ENCODE peak calls at places on chromosomes 11 and 22, in six cellular contexts. S is WTC11, A is astrocyte of the spinal cord, E is endothelial cell, B is GM12865, R is BE2C. H is an unnamed sample.

GRCh38 chr11:36095716-36096115 is 151.9 kb downstream of the LDLRAD3 start:
- DNase-seq in S (no peak), A (peak; percentile 28), E (no peak), B (no peak), R (no peak), H (no peak)

GRCh38 chr11:131924446-131925240 is 554.2 kb downstream of the NTM start:
- DNase-seq in S (no peak), A (peak; percentile 76), E (no peak), B (peak; percentile 28), R (no peak), H (peak; percentile 40)

GRCh38 chr11:69744435-69744834 is 30.7 kb downstream of the FGF4 start:
- DNase-seq in S (no peak), A (peak; percentile 71), E (peak; percentile 31), B (no peak), R (no peak), H (peak; percentile 46)

GRCh38 chr11:66168289-66168688 is 98.2 kb downstream of the PACS1 start:
- DNase-seq in S (no peak), A (no peak), E (no peak), B (no peak), R (no peak), H (no peak)

GRCh38 chr22:19061471-19062138 is 60.6 kb downstream of the DGCR2 start:
- DNase-seq in S (no peak), A (no peak), E (no peak), B (no peak), R (no peak), H (no peak)

GRCh38 chr22:37502342-37503182 is 16.4 kb upstream of the MFNG start:
- DNase-seq in S (no peak), A (no peak), E (no peak), B (no peak), R (no peak), H (no peak)

GRCh38 chr11:59158206-59159068 is 13.5 kb upstream of the DTX4 start:
- DNase-seq in S (peak; percentile 54), A (peak; percentile 77), E (peak; percentile 61), B (peak; percentile 86), R (no peak), H (peak; percentile 84)

GRCh38 chr11:110148775-110149744 is 55.9 kb downstream of the ZC3H12C start:
- DNase-seq in S (no peak), A (peak; percentile 61), E (no peak), B (peak; percentile 9), R (no peak), H (peak; percentile 63)

GRCh38 chr11:111514216-111515031 is at the start of gene HOATZ:
- DNase-seq in S (peak; percentile 75), A (peak; percentile 33), E (peak; percentile 36), B (peak; percentile 40), R (peak; percentile 42), H (peak; percentile 49)

GRCh38 chr11:2443406-2443805 is 908 bp downstream of the TRPM5 start:
- DNase-seq in S (no peak), A (no peak), E (no peak), B (no peak), R (no peak), H (no peak)

GRCh38 chr11:43035011-43035564 is 276.7 kb upstream of the API5 start:
- DNase-seq in S (no peak), A (no peak), E (peak; percentile 4), B (no peak), R (no peak), H (no peak)

GRCh38 chr11:77186302-77186701 is 58.3 kb downstream of the MYO7A start:
- DNase-seq in S (no peak), A (no peak), E (no peak), B (no peak), R (no peak), H (no peak)

GRCh38 chr11:27658535-27659236 is 41.6 kb downstream of the BDNF start:
- DNase-seq in S (no peak), A (no peak), E (no peak), B (no peak), R (peak; percentile 17), H (no peak)

GRCh38 chr11:104001474-104001873 is 35.0 kb upstream of the DDI1 start:
- DNase-seq in S (no peak), A (peak; percentile 41), E (no peak), B (no peak), R (no peak), H (peak; percentile 13)

GRCh38 chr11:12862761-12863469 is 146.2 kb upstream of the RASSF10 start:
- DNase-seq in S (peak; percentile 81), A (peak; percentile 89), E (peak; percentile 45), B (no peak), R (peak; percentile 58), H (peak; percentile 89)

GRCh38 chr22:19869497-19870152 is 15.0 kb upstream of the GNB1L start:
- DNase-seq in S (no peak), A (no peak), E (no peak), B (no peak), R (peak; percentile 1), H (no peak)

GRCh38 chr11:116379185-116379828 is 393.5 kb downstream of the BUD13 start:
- DNase-seq in S (peak; percentile 70), A (peak; percentile 18), E (peak; percentile 76), B (peak; percentile 11), R (no peak), H (peak; percentile 7)

GRCh38 chr11:2700415-2701211 is 819 bp upstream of the KCNQ1OT1 start:
- DNase-seq in S (peak; percentile 66), A (no peak), E (peak; percentile 50), B (peak; percentile 74), R (peak; percentile 57), H (peak; percentile 71)

GRCh38 chr22:50731811-50732624 is 6.0 kb upstream of the ACR start:
- DNase-seq in S (peak; percentile 49), A (no peak), E (no peak), B (peak; percentile 52), R (peak; percentile 65), H (peak; percentile 75)

GRCh38 chr11:46279393-46280099 is 2.1 kb downstream of the CREB3L1 start:
- DNase-seq in S (no peak), A (peak; percentile 79), E (peak; percentile 38), B (no peak), R (no peak), H (no peak)

GRCh38 chr22:44330727-44331660 is 18.2 kb upstream of the SHISAL1 start:
- DNase-seq in S (peak; percentile 68), A (no peak), E (peak; percentile 43), B (no peak), R (no peak), H (no peak)

GRCh38 chr11:78351193-78351592 is 66.4 kb downstream of the GAB2 start:
- DNase-seq in S (no peak), A (no peak), E (no peak), B (no peak), R (no peak), H (peak; percentile 6)

GRCh38 chr22:45268167-45268957 is 16.4 kb upstream of the UPK3A start:
- DNase-seq in S (peak; percentile 90), A (no peak), E (peak; percentile 58), B (no peak), R (peak; percentile 73), H (no peak)

GRCh38 chr22:43847376-43848289 is 14.7 kb downstream of the SULT4A1 start:
- DNase-seq in S (no peak), A (no peak), E (no peak), B (no peak), R (peak; percentile 5), H (no peak)

DNA sequence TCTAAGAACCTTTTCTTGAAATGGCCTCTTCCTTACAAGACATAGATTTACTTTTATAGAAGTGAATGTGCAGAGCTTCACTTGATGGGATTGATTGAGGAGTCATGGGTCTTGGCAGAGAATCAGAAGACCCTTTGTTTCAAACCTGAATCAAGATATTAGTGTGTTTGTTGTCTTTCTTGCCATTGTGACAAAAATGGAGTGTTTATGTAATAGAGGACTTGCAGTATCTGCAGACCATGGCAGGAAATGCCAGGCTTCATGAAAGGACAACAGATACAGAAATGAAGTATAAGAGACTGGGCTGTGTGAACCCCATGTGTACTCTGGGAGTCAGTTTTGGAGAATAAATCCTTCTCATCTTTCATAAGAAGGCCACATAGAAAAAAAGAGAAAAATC is 72.9 kb upstream of the HORMAD2 start:
- DNase-seq in S (no peak), A (no peak), E (no peak), B (no peak), R (no peak), H (no peak)
- TF ChIP-seq CTCF in S (no peak), A (no peak), E (no peak), B (no peak), R (no peak), H (no peak)

GRCh38 chr11:86013718-86014117 is 55.2 kb downstream of the PICALM start:
- DNase-seq in S (no peak), A (no peak), E (no peak), B (no peak), R (no peak), H (no peak)
- TF ChIP-seq CTCF in S (no peak), A (no peak), E (no peak), B (no peak), R (no peak), H (no peak)

GRCh38 chr11:100827934-100828661 is 141.0 kb downstream of the ARHGAP42 start:
- DNase-seq in S (no peak), A (peak; percentile 90), E (peak; percentile 51), B (peak; percentile 51), R (peak; percentile 47), H (peak; percentile 16)
- TF ChIP-seq CTCF in S (no peak), A (peak; percentile 53), E (peak; percentile 55), B (peak; percentile 22), R (peak; percentile 61), H (no peak)

GRCh38 chr11:646214-646613 is 9.1 kb downstream of the DRD4 start:
- DNase-seq in S (no peak), A (no peak), E (no peak), B (no peak), R (no peak), H (no peak)

GRCh38 chr11:641806-642370 is 4.8 kb downstream of the DRD4 start:
- DNase-seq in S (no peak), A (no peak), E (no peak), B (no peak), R (no peak), H (no peak)

GRCh38 chr11:643366-643765 is 6.3 kb downstream of the DRD4 start:
- DNase-seq in S (no peak), A (no peak), E (no peak), B (no peak), R (no peak), H (no peak)

GRCh38 chr11:645536-645935 is 8.5 kb downstream of the DRD4 start:
- DNase-seq in S (no peak), A (no peak), E (no peak), B (peak; percentile 56), R (no peak), H (no peak)

DNA sequence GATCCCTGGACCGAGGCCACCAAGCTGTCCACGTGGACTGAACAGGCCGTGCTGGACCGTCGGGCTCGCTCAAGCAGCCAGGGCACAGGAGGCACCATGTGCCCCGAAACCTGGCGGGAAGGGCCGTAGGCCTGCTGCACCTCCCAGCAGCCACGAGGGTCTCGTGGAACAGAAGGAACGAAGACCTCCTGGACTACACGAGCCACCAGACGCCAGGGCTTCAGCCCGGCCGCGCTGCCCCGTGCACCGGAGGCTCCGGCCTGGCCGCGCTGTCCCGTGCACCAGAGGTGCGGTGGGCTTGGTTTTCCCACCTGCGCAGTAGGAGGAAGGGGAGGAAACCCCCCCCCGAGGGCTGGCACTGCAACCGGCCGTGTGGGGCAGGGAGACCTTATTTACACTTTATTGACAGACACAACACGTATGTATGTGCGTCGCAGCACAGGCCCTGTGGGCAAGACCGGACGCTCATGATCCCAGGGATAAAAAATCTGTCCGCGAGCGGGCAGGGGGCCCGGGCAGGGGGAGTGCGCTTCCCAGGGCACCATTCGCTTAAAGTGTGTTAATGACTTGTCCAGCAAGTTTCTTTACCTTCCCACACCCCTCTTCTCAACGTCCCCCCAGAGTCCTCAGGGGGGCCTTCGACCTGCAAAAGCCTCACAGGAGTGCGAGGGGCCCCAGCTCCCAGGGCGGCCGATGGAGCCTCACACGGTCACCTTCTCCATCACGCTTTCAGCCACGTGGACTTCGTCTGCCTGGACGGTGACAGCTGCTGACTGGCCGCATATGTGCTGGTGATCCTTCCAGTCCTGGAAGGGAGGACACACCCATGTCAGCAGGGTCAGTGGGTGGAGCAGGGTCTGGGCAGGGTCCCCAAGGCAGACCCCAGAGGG is 7.0 kb downstream of the DRD4 start:
- DNase-seq in S (no peak), A (no peak), E (no peak), B (no peak), R (no peak), H (no peak)
- TF ChIP-seq CTCF in S (no peak), A (no peak), E (no peak), B (no peak), R (no peak), H (no peak)